ENCODE peak calls at places on chromosome 19, in ten cellular contexts. One of them, this sample, is unnamed.

GRCh38 chr19:5337886-5338595 is 2.6 kb downstream of the PTPRS start:
- DNase-seq in head of caudate nucleus: no peak
- DNase-seq in T-helper 1 cell: no peak
- DNase-seq in CD8-positive, alpha-beta memory T cell: no peak
- DNase-seq in type B pancreatic cell: no peak
- DNase-seq in ELR: no peak
- DNase-seq in T1000: no peak
- DNase-seq in EL: no peak
- DNase-seq in GM20000: no peak
- DNase-seq in NCI-H2081: peak; percentile 23
- DNase-seq in this sample: no peak

GRCh38 chr19:33281296-33281926 is 20.9 kb downstream of the CEBPA start:
- DNase-seq in head of caudate nucleus: no peak
- DNase-seq in T-helper 1 cell: no peak
- DNase-seq in CD8-positive, alpha-beta memory T cell: no peak
- DNase-seq in type B pancreatic cell: no peak
- DNase-seq in ELR: no peak
- DNase-seq in T1000: no peak
- DNase-seq in EL: no peak
- DNase-seq in GM20000: no peak
- DNase-seq in NCI-H2081: no peak
- DNase-seq in this sample: no peak

GRCh38 chr19:41700381-41701195 is 7.8 kb upstream of the CEACAM5 start:
- DNase-seq in head of caudate nucleus: no peak
- DNase-seq in T-helper 1 cell: no peak
- DNase-seq in CD8-positive, alpha-beta memory T cell: no peak
- DNase-seq in type B pancreatic cell: peak; percentile 49
- DNase-seq in ELR: no peak
- DNase-seq in T1000: no peak
- DNase-seq in EL: no peak
- DNase-seq in GM20000: no peak
- DNase-seq in NCI-H2081: no peak
- DNase-seq in this sample: no peak

GRCh38 chr19:42288411-42288810 is 13.5 kb upstream of the PRR19 start:
- DNase-seq in head of caudate nucleus: no peak
- DNase-seq in T-helper 1 cell: no peak
- DNase-seq in CD8-positive, alpha-beta memory T cell: no peak
- DNase-seq in type B pancreatic cell: no peak
- DNase-seq in ELR: no peak
- DNase-seq in T1000: no peak
- DNase-seq in EL: no peak
- DNase-seq in GM20000: no peak
- DNase-seq in NCI-H2081: no peak
- DNase-seq in this sample: no peak

GRCh38 chr19:46746281-46746965 is at the start of gene STRN4:
- DNase-seq in head of caudate nucleus: peak; percentile 70
- DNase-seq in T-helper 1 cell: peak; percentile 49
- DNase-seq in CD8-positive, alpha-beta memory T cell: peak; percentile 46
- DNase-seq in type B pancreatic cell: no peak
- DNase-seq in ELR: peak; percentile 67
- DNase-seq in T1000: no peak
- DNase-seq in EL: peak; percentile 53
- DNase-seq in GM20000: peak; percentile 96
- DNase-seq in NCI-H2081: peak; percentile 62
- DNase-seq in this sample: peak; percentile 42

GRCh38 chr19:36163813-36164212 is 11.6 kb upstream of the COX7A1 start:
- DNase-seq in head of caudate nucleus: no peak
- DNase-seq in T-helper 1 cell: no peak
- DNase-seq in CD8-positive, alpha-beta memory T cell: no peak
- DNase-seq in type B pancreatic cell: no peak
- DNase-seq in ELR: no peak
- DNase-seq in T1000: no peak
- DNase-seq in EL: no peak
- DNase-seq in GM20000: no peak
- DNase-seq in NCI-H2081: no peak
- DNase-seq in this sample: no peak

GRCh38 chr19:42068756-42069571 is 1.0 kb downstream of the GRIK5 start:
- DNase-seq in head of caudate nucleus: no peak
- DNase-seq in T-helper 1 cell: no peak
- DNase-seq in CD8-positive, alpha-beta memory T cell: no peak
- DNase-seq in type B pancreatic cell: no peak
- DNase-seq in ELR: no peak
- DNase-seq in T1000: no peak
- DNase-seq in EL: no peak
- DNase-seq in GM20000: no peak
- DNase-seq in NCI-H2081: no peak
- DNase-seq in this sample: no peak

GRCh38 chr19:29302002-29302928 is 89.3 kb upstream of the UQCRFS1 start:
- DNase-seq in head of caudate nucleus: no peak
- DNase-seq in T-helper 1 cell: peak; percentile 31
- DNase-seq in CD8-positive, alpha-beta memory T cell: no peak
- DNase-seq in type B pancreatic cell: no peak
- DNase-seq in ELR: no peak
- DNase-seq in T1000: no peak
- DNase-seq in EL: no peak
- DNase-seq in GM20000: no peak
- DNase-seq in NCI-H2081: no peak
- DNase-seq in this sample: no peak

GRCh38 chr19:13585512-13585911 is 79.2 kb upstream of the CACNA1A start:
- DNase-seq in head of caudate nucleus: no peak
- DNase-seq in T-helper 1 cell: no peak
- DNase-seq in CD8-positive, alpha-beta memory T cell: no peak
- DNase-seq in type B pancreatic cell: no peak
- DNase-seq in ELR: no peak
- DNase-seq in T1000: no peak
- DNase-seq in EL: no peak
- DNase-seq in GM20000: no peak
- DNase-seq in NCI-H2081: no peak
- DNase-seq in this sample: no peak

GRCh38 chr19:13817018-13817614 is 21.9 kb downstream of the ZSWIM4 start:
- DNase-seq in head of caudate nucleus: no peak
- DNase-seq in T-helper 1 cell: no peak
- DNase-seq in CD8-positive, alpha-beta memory T cell: no peak
- DNase-seq in type B pancreatic cell: no peak
- DNase-seq in ELR: peak; percentile 35
- DNase-seq in T1000: no peak
- DNase-seq in EL: no peak
- DNase-seq in GM20000: no peak
- DNase-seq in NCI-H2081: peak; percentile 88
- DNase-seq in this sample: peak; percentile 18

GRCh38 chr19:31439270-31439573 is 90.0 kb upstream of the TSHZ3 start:
- DNase-seq in head of caudate nucleus: peak; percentile 33
- DNase-seq in T-helper 1 cell: no peak
- DNase-seq in CD8-positive, alpha-beta memory T cell: no peak
- DNase-seq in type B pancreatic cell: no peak
- DNase-seq in ELR: no peak
- DNase-seq in T1000: no peak
- DNase-seq in EL: no peak
- DNase-seq in GM20000: no peak
- DNase-seq in NCI-H2081: no peak
- DNase-seq in this sample: no peak

GRCh38 chr19:524062-524674 is 7.4 kb upstream of the CDC34 start:
- DNase-seq in head of caudate nucleus: no peak
- DNase-seq in T-helper 1 cell: no peak
- DNase-seq in CD8-positive, alpha-beta memory T cell: no peak
- DNase-seq in type B pancreatic cell: no peak
- DNase-seq in ELR: no peak
- DNase-seq in T1000: no peak
- DNase-seq in EL: no peak
- DNase-seq in GM20000: no peak
- DNase-seq in NCI-H2081: no peak
- DNase-seq in this sample: no peak

GRCh38 chr19:33726756-33727155 is 69.9 kb upstream of the KCTD15 start:
- DNase-seq in head of caudate nucleus: no peak
- DNase-seq in T-helper 1 cell: no peak
- DNase-seq in CD8-positive, alpha-beta memory T cell: no peak
- DNase-seq in type B pancreatic cell: no peak
- DNase-seq in ELR: no peak
- DNase-seq in T1000: no peak
- DNase-seq in EL: no peak
- DNase-seq in GM20000: no peak
- DNase-seq in NCI-H2081: no peak
- DNase-seq in this sample: no peak

GRCh38 chr19:8511573-8512101 is 2.3 kb downstream of the ZNF414 start:
- DNase-seq in head of caudate nucleus: no peak
- DNase-seq in T-helper 1 cell: no peak
- DNase-seq in CD8-positive, alpha-beta memory T cell: no peak
- DNase-seq in type B pancreatic cell: no peak
- DNase-seq in ELR: no peak
- DNase-seq in T1000: no peak
- DNase-seq in EL: no peak
- DNase-seq in GM20000: no peak
- DNase-seq in NCI-H2081: no peak
- DNase-seq in this sample: no peak

GRCh38 chr19:57389730-57390598 is at the start of gene ZNF548:
- DNase-seq in head of caudate nucleus: peak; percentile 98
- DNase-seq in T-helper 1 cell: peak; percentile 97
- DNase-seq in CD8-positive, alpha-beta memory T cell: peak; percentile 98
- DNase-seq in type B pancreatic cell: peak; percentile 96
- DNase-seq in ELR: peak; percentile 98
- DNase-seq in T1000: peak; percentile 94
- DNase-seq in EL: peak; percentile 99
- DNase-seq in GM20000: peak; percentile 87
- DNase-seq in NCI-H2081: peak; percentile 98
- DNase-seq in this sample: peak; percentile 97

GRCh38 chr19:39320948-39321831 is 527 bp upstream of the LRFN1 start:
- DNase-seq in head of caudate nucleus: no peak
- DNase-seq in T-helper 1 cell: no peak
- DNase-seq in CD8-positive, alpha-beta memory T cell: no peak
- DNase-seq in type B pancreatic cell: no peak
- DNase-seq in ELR: no peak
- DNase-seq in T1000: no peak
- DNase-seq in EL: no peak
- DNase-seq in GM20000: peak; percentile 47
- DNase-seq in NCI-H2081: no peak
- DNase-seq in this sample: no peak

GRCh38 chr19:49331616-49332055 is 3.6 kb upstream of the CD37 start:
- DNase-seq in head of caudate nucleus: peak; percentile 79
- DNase-seq in T-helper 1 cell: peak; percentile 78
- DNase-seq in CD8-positive, alpha-beta memory T cell: peak; percentile 33
- DNase-seq in type B pancreatic cell: no peak
- DNase-seq in ELR: peak; percentile 53
- DNase-seq in T1000: no peak
- DNase-seq in EL: peak; percentile 51
- DNase-seq in GM20000: peak; percentile 80
- DNase-seq in NCI-H2081: no peak
- DNase-seq in this sample: peak; percentile 27

GRCh38 chr19:38742906-38743305 is 1.4 kb downstream of the CAPN12 start:
- DNase-seq in head of caudate nucleus: no peak
- DNase-seq in T-helper 1 cell: no peak
- DNase-seq in CD8-positive, alpha-beta memory T cell: no peak
- DNase-seq in type B pancreatic cell: no peak
- DNase-seq in ELR: no peak
- DNase-seq in T1000: no peak
- DNase-seq in EL: no peak
- DNase-seq in GM20000: no peak
- DNase-seq in NCI-H2081: no peak
- DNase-seq in this sample: no peak

GRCh38 chr19:58009666-58010301 is 7.2 kb upstream of the ZNF606 start:
- DNase-seq in head of caudate nucleus: peak; percentile 94
- DNase-seq in T-helper 1 cell: peak; percentile 35
- DNase-seq in CD8-positive, alpha-beta memory T cell: peak; percentile 6
- DNase-seq in type B pancreatic cell: no peak
- DNase-seq in ELR: peak; percentile 88
- DNase-seq in T1000: peak; percentile 76
- DNase-seq in EL: peak; percentile 80
- DNase-seq in GM20000: peak; percentile 72
- DNase-seq in NCI-H2081: no peak
- DNase-seq in this sample: peak; percentile 35

GRCh38 chr19:54029930-54030490 is 33.7 kb downstream of the VSTM1 start:
- DNase-seq in head of caudate nucleus: peak; percentile 76
- DNase-seq in T-helper 1 cell: peak; percentile 36
- DNase-seq in CD8-positive, alpha-beta memory T cell: peak; percentile 28
- DNase-seq in type B pancreatic cell: no peak
- DNase-seq in ELR: peak; percentile 73
- DNase-seq in T1000: no peak
- DNase-seq in EL: peak; percentile 62
- DNase-seq in GM20000: peak; percentile 43
- DNase-seq in NCI-H2081: peak; percentile 12
- DNase-seq in this sample: peak; percentile 19

GRCh38 chr19:30686252-30686762 is 314.1 kb downstream of the ZNF536 start:
- DNase-seq in head of caudate nucleus: peak; percentile 29
- DNase-seq in T-helper 1 cell: no peak
- DNase-seq in CD8-positive, alpha-beta memory T cell: no peak
- DNase-seq in type B pancreatic cell: no peak
- DNase-seq in ELR: peak; percentile 5
- DNase-seq in T1000: no peak
- DNase-seq in EL: peak; percentile 2
- DNase-seq in GM20000: no peak
- DNase-seq in NCI-H2081: no peak
- DNase-seq in this sample: no peak

GRCh38 chr19:44635581-44636438 is 7.9 kb upstream of the PVR start:
- DNase-seq in head of caudate nucleus: no peak
- DNase-seq in T-helper 1 cell: no peak
- DNase-seq in CD8-positive, alpha-beta memory T cell: no peak
- DNase-seq in type B pancreatic cell: no peak
- DNase-seq in ELR: peak; percentile 56
- DNase-seq in T1000: no peak
- DNase-seq in EL: peak; percentile 87
- DNase-seq in GM20000: no peak
- DNase-seq in NCI-H2081: no peak
- DNase-seq in this sample: no peak

GRCh38 chr19:13208131-13208963 is 58.1 kb downstream of the IER2 start:
- DNase-seq in head of caudate nucleus: peak; percentile 20
- DNase-seq in T-helper 1 cell: peak; percentile 71
- DNase-seq in CD8-positive, alpha-beta memory T cell: no peak
- DNase-seq in type B pancreatic cell: no peak
- DNase-seq in ELR: peak; percentile 48
- DNase-seq in T1000: no peak
- DNase-seq in EL: peak; percentile 68
- DNase-seq in GM20000: peak; percentile 95
- DNase-seq in NCI-H2081: no peak
- DNase-seq in this sample: peak; percentile 35

GRCh38 chr19:47598407-47599349 is 10.3 kb upstream of the BICRA start:
- DNase-seq in head of caudate nucleus: no peak
- DNase-seq in T-helper 1 cell: no peak
- DNase-seq in CD8-positive, alpha-beta memory T cell: no peak
- DNase-seq in type B pancreatic cell: no peak
- DNase-seq in ELR: peak; percentile 98
- DNase-seq in T1000: peak; percentile 79
- DNase-seq in EL: peak; percentile 99
- DNase-seq in GM20000: no peak
- DNase-seq in NCI-H2081: no peak
- DNase-seq in this sample: no peak

GRCh38 chr19:33950141-33950805 is 153.6 kb downstream of the KCTD15 start:
- DNase-seq in head of caudate nucleus: no peak
- DNase-seq in T-helper 1 cell: no peak
- DNase-seq in CD8-positive, alpha-beta memory T cell: no peak
- DNase-seq in type B pancreatic cell: peak; percentile 45
- DNase-seq in ELR: no peak
- DNase-seq in T1000: no peak
- DNase-seq in EL: no peak
- DNase-seq in GM20000: no peak
- DNase-seq in NCI-H2081: no peak
- DNase-seq in this sample: no peak

GRCh38 chr19:16566161-16566560 is 6.1 kb downstream of the SLC35E1 start:
- DNase-seq in head of caudate nucleus: no peak
- DNase-seq in T-helper 1 cell: peak; percentile 92
- DNase-seq in CD8-positive, alpha-beta memory T cell: peak; percentile 74
- DNase-seq in type B pancreatic cell: no peak
- DNase-seq in ELR: no peak
- DNase-seq in T1000: no peak
- DNase-seq in EL: no peak
- DNase-seq in GM20000: no peak
- DNase-seq in NCI-H2081: no peak
- DNase-seq in this sample: peak; percentile 67

GRCh38 chr19:28614634-28615545 is 598.1 kb downstream of the UQCRFS1 start:
- DNase-seq in head of caudate nucleus: no peak
- DNase-seq in T-helper 1 cell: no peak
- DNase-seq in CD8-positive, alpha-beta memory T cell: no peak
- DNase-seq in type B pancreatic cell: no peak
- DNase-seq in ELR: no peak
- DNase-seq in T1000: no peak
- DNase-seq in EL: no peak
- DNase-seq in GM20000: no peak
- DNase-seq in NCI-H2081: no peak
- DNase-seq in this sample: no peak

GRCh38 chr19:14686411-14686810 is 3.4 kb upstream of the ZNF333 start:
- DNase-seq in head of caudate nucleus: no peak
- DNase-seq in T-helper 1 cell: peak; percentile 26
- DNase-seq in CD8-positive, alpha-beta memory T cell: no peak
- DNase-seq in type B pancreatic cell: no peak
- DNase-seq in ELR: peak; percentile 51
- DNase-seq in T1000: no peak
- DNase-seq in EL: no peak
- DNase-seq in GM20000: peak; percentile 37
- DNase-seq in NCI-H2081: peak; percentile 34
- DNase-seq in this sample: no peak

This sample was measured in effector CD8-positive, alpha-beta T cell.